ENCODE peak calls at places on chromosomes 7 and 10, in seven cellular contexts. S is GM12891; I is activated T-helper 2 cell treated with anti-CD3 and anti-CD28 coated beads, Interferon-gamma antibody, Interleukin-2, Interleukin-4, amounts not matched to agents 10 μg/mL and 5 μg/mL and 100 μg/mL, durations not matched to agents 14 hours and 24 hours and 36 hours; K is left kidney; U is heart left ventricle; M is NCI-H2029; Y is AG08395. G is an unnamed sample.

GRCh38 chr10:70537398-70538194 is 59.0 kb downstream of the PALD1 start:
- DNase-seq in Y (no peak), I (no peak), M (no peak), K (peak), U (no peak), S (peak), G (no peak)

GRCh38 chr7:21352540-21353387 is 75.1 kb upstream of the SP4 start:
- DNase-seq in Y (no peak), M (no peak), K (no peak), U (no peak), I (peak), S (peak), G (no peak)

GRCh38 chr7:70434376-70434775 is 697.6 kb upstream of the GALNT17 start:
- DNase-seq in I (no peak), U (no peak), M (no peak), S (no peak), K (no peak), Y (peak), G (peak)

GRCh38 chr10:116947838-116948529 is 57.0 kb downstream of the SHTN1 start:
- DNase-seq in K (no peak), S (no peak), I (no peak), M (no peak), Y (peak), U (no peak), G (no peak)

GRCh38 chr7:90485734-90486316 is 16.4 kb downstream of the PTTG1IP2 start:
- DNase-seq in M (no peak), Y (no peak), S (no peak), K (no peak), U (no peak), I (no peak), G (no peak)

GRCh38 chr10:70940834-70941568 is 52.6 kb upstream of the PCBD1 start:
- DNase-seq in M (peak), K (peak), I (no peak), S (no peak), U (peak), Y (no peak), G (no peak)

GRCh38 chr7:12389089-12389700 is 14.5 kb downstream of the VWDE start:
- DNase-seq in M (peak), U (no peak), S (no peak), Y (peak), K (peak), I (no peak), G (peak)

GRCh38 chr10:51718804-51719291 is 19.5 kb upstream of the CSTF2T start:
- DNase-seq in Y (peak), S (no peak), M (no peak), K (no peak), U (no peak), I (no peak), G (no peak)

GRCh38 chr7:76191783-76192240 is 9.9 kb upstream of the SRRM3 start:
- DNase-seq in K (peak), Y (no peak), I (no peak), U (no peak), S (no peak), M (peak), G (peak)

GRCh38 chr7:140667476-140667875 is 5.3 kb upstream of the ADCK2 start:
- DNase-seq in K (no peak), Y (no peak), S (no peak), M (no peak), U (no peak), I (no peak), G (no peak)

GRCh38 chr10:28969413-28969812 is 292.1 kb downstream of the BAMBI start:
- DNase-seq in M (no peak), I (no peak), Y (no peak), S (no peak), U (no peak), K (no peak), G (no peak)

GRCh38 chr7:78326870-78327269 is 528.3 kb downstream of the PHTF2 start:
- DNase-seq in K (no peak), M (peak), I (no peak), Y (no peak), S (no peak), U (peak), G (no peak)

GRCh38 chr10:35934637-35934995 is 292.5 kb upstream of the FZD8 start:
- DNase-seq in M (no peak), Y (no peak), K (peak), S (no peak), I (no peak), U (no peak), G (peak)

GRCh38 chr7:2325028-2325625 is 10.9 kb upstream of the SNX8 start:
- DNase-seq in S (no peak), U (no peak), I (no peak), Y (no peak), M (no peak), K (no peak), G (no peak)

GRCh38 chr7:110568932-110569331 is 522.0 kb upstream of the LRRN3 start:
- DNase-seq in K (no peak), M (no peak), I (no peak), S (no peak), U (no peak), Y (no peak), G (no peak)

GRCh38 chr7:131630427-131630826 is 74.0 kb upstream of the PODXL start:
- DNase-seq in M (no peak), I (no peak), S (no peak), U (no peak), K (no peak), Y (no peak), G (no peak)

GRCh38 chr10:119203006-119203405 is 4.4 kb upstream of the GRK5 start:
- DNase-seq in Y (peak), U (no peak), I (no peak), M (no peak), S (no peak), K (no peak), G (no peak)

GRCh38 chr10:11120711-11121110 is 103.0 kb downstream of the CELF2 start:
- DNase-seq in M (no peak), S (no peak), K (no peak), I (no peak), Y (no peak), U (no peak), G (no peak)

GRCh38 chr7:47349401-47349800 is 232.5 kb downstream of the TNS3 start:
- DNase-seq in S (no peak), M (no peak), I (no peak), Y (no peak), K (no peak), U (no peak), G (no peak)

GRCh38 chr10:14414901-14415300 is 84.2 kb upstream of the FRMD4A start:
- DNase-seq in I (no peak), M (no peak), K (no peak), Y (peak), U (no peak), S (no peak), G (no peak)